ENCODE peak calls at places on chromosomes 13 and 19, in eight cellular contexts. L is stimulated activated CD4-positive, alpha-beta T cell treated with anti-CD3 and anti-CD28 coated beads, Interleukin-12 subunit alpha, Interleukin-12 subunit beta, amount 100 ng/mL, for 4 hours; S is A549; Z is lower leg skin; R is Calu3; A is endodermal cell; T is CD8-positive, alpha-beta memory T cell; Q is dorsolateral prefrontal cortex. V is an unnamed sample.

GRCh38 chr19:39078436-39079200 is 5.5 kb upstream of the ACP7 start:
- DNase-seq in A (no peak), Q (peak), R (peak), L (no peak), Z (no peak), T (no peak), S (peak), V (peak)

GRCh38 chr19:10467104-10467706 is 36.0 kb downstream of the KEAP1 start:
- DNase-seq in Z (no peak), Q (no peak), T (no peak), R (no peak), L (no peak), S (no peak), A (no peak), V (no peak)

GRCh38 chr13:20492641-20493040 is 33.0 kb downstream of the CRYL1 start:
- DNase-seq in T (no peak), Q (no peak), S (peak), R (peak), A (peak), Z (no peak), L (peak), V (peak)

GRCh38 chr19:35037716-35038622 is 3.6 kb upstream of the HPN start:
- DNase-seq in Z (no peak), S (no peak), T (no peak), R (no peak), A (no peak), Q (no peak), L (no peak), V (no peak)

GRCh38 chr19:40165362-40165937 is 25.8 kb upstream of the MAP3K10 start:
- DNase-seq in L (peak), Z (peak), S (no peak), A (peak), T (peak), Q (no peak), R (peak), V (peak)

GRCh38 chr19:5436101-5436947 is 18.9 kb upstream of the ZNRF4 start:
- DNase-seq in Q (peak), S (peak), L (no peak), Z (no peak), A (peak), R (no peak), T (no peak), V (no peak)

GRCh38 chr19:18501832-18502231 is 20.0 kb downstream of the ELL start:
- DNase-seq in T (no peak), S (no peak), A (no peak), Z (no peak), L (no peak), R (no peak), Q (no peak), V (no peak)

GRCh38 chr13:46831588-46832194 is 34.7 kb upstream of the ESD start:
- DNase-seq in Z (peak), T (peak), R (peak), S (peak), A (peak), L (peak), Q (peak), V (peak)

GRCh38 chr19:39710333-39710890 is 6.1 kb downstream of the LGALS14 start:
- DNase-seq in A (no peak), R (no peak), T (no peak), L (no peak), Q (no peak), S (no peak), Z (no peak), V (no peak)

GRCh38 chr19:19403373-19403901 is 2.0 kb upstream of the GATAD2A start:
- DNase-seq in R (peak), Z (no peak), L (no peak), A (no peak), Q (no peak), S (no peak), T (no peak), V (no peak)

GRCh38 chr13:77511552-77511951 is 24.0 kb upstream of the SCEL start:
- DNase-seq in L (no peak), T (no peak), S (no peak), Z (no peak), Q (no peak), R (no peak), A (no peak), V (no peak)

V was measured in small intestine.